ENCODE peak calls at places on chromosome 3, in seven cellular contexts. C is A549, S is testis, Q is lower leg skin, J is adrenal gland, I is uterus, G is transverse colon. A is an unnamed sample.

GRCh38 chr3:161672478-161672877 is 175.9 kb downstream of the OTOL1 start:
- DNase-seq in C (no peak), S (no peak), Q (no peak), J (no peak), I (no peak), G (no peak), A (no peak)

GRCh38 chr3:134294302-134294925 is 43.8 kb upstream of the RYK start:
- DNase-seq in C (no peak), S (no peak), Q (no peak), J (no peak), I (no peak), G (no peak), A (no peak)

GRCh38 chr3:43765417-43766030 is 74.8 kb downstream of the ABHD5 start:
- DNase-seq in C (no peak), S (no peak), Q (no peak), J (no peak), I (no peak), G (no peak), A (no peak)

GRCh38 chr3:71703796-71704195 is 21.4 kb downstream of the EIF4E3 start:
- DNase-seq in C (no peak), S (no peak), Q (no peak), J (no peak), I (no peak), G (no peak), A (no peak)

GRCh38 chr3:94596887-94597537 is 534.2 kb downstream of the NSUN3 start:
- DNase-seq in C (no peak), S (no peak), Q (no peak), J (no peak), I (no peak), G (no peak), A (no peak)

GRCh38 chr3:48966876-48967361 is 23.1 kb upstream of the P4HTM start:
- DNase-seq in C (no peak), S (peak), Q (peak), J (peak), I (no peak), G (peak), A (no peak)

GRCh38 chr3:196117809-196118208 is 35.9 kb upstream of the TFRC start:
- DNase-seq in C (no peak), S (no peak), Q (no peak), J (no peak), I (no peak), G (no peak), A (no peak)

GRCh38 chr3:129992781-129993180 is 18.3 kb downstream of the TRH start:
- DNase-seq in C (peak), S (no peak), Q (no peak), J (no peak), I (no peak), G (no peak), A (no peak)

GRCh38 chr3:107752202-107752990 is 229.6 kb downstream of the BBX start:
- DNase-seq in C (no peak), S (no peak), Q (no peak), J (no peak), I (no peak), G (no peak), A (no peak)

GRCh38 chr3:115905871-115906270 is 282.6 kb downstream of the GAP43 start:
- DNase-seq in C (no peak), S (no peak), Q (no peak), J (no peak), I (no peak), G (no peak), A (no peak)

GRCh38 chr3:71659758-71660666 is 65.2 kb downstream of the EIF4E3 start:
- DNase-seq in C (no peak), S (no peak), Q (no peak), J (no peak), I (no peak), G (no peak), A (no peak)

GRCh38 chr3:154954750-154955149 is 125.4 kb upstream of the MME start:
- DNase-seq in C (no peak), S (no peak), Q (no peak), J (no peak), I (no peak), G (no peak), A (no peak)

GRCh38 chr3:32401541-32402052 is 9.9 kb downstream of the CMTM7 start:
- DNase-seq in C (peak), S (peak), Q (peak), J (peak), I (peak), G (peak), A (peak)
- TF ChIP-seq POLR2A in C (no peak), S (no peak), Q (no peak), J (peak), I (no peak), G (peak), A (no peak)

GRCh38 chr3:150771600-150771999 is 8.6 kb upstream of the SIAH2 start:
- DNase-seq in C (no peak), S (no peak), Q (no peak), J (peak), I (no peak), G (no peak), A (no peak)

GRCh38 chr3:150775001-150775599 is 12.1 kb upstream of the SIAH2 start:
- DNase-seq in C (no peak), S (no peak), Q (no peak), J (no peak), I (no peak), G (no peak), A (no peak)

GRCh38 chr3:150773616-150774192 is 10.7 kb upstream of the SIAH2 start:
- DNase-seq in C (no peak), S (no peak), Q (no peak), J (peak), I (no peak), G (no peak), A (no peak)

GRCh38 chr3:150766742-150767141 is 3.8 kb upstream of the SIAH2 start:
- DNase-seq in C (no peak), S (no peak), Q (no peak), J (no peak), I (no peak), G (no peak), A (no peak)

GRCh38 chr3:150770662-150771061 is 7.7 kb upstream of the SIAH2 start:
- DNase-seq in C (no peak), S (no peak), Q (no peak), J (no peak), I (no peak), G (no peak), A (no peak)
- TF ChIP-seq POLR2A in C (no peak), S (no peak), Q (no peak), J (peak), I (no peak), G (no peak), A (no peak)

GRCh38 chr3:67655364-67656121 is 1.1 kb upstream of the SUCLG2 start:
- DNase-seq in C (no peak), S (peak), Q (peak), J (peak), I (peak), G (peak), A (no peak)
- TF ChIP-seq POLR2A in C (no peak), S (no peak), Q (no peak), J (no peak), I (no peak), G (peak), A (no peak)

DNA sequence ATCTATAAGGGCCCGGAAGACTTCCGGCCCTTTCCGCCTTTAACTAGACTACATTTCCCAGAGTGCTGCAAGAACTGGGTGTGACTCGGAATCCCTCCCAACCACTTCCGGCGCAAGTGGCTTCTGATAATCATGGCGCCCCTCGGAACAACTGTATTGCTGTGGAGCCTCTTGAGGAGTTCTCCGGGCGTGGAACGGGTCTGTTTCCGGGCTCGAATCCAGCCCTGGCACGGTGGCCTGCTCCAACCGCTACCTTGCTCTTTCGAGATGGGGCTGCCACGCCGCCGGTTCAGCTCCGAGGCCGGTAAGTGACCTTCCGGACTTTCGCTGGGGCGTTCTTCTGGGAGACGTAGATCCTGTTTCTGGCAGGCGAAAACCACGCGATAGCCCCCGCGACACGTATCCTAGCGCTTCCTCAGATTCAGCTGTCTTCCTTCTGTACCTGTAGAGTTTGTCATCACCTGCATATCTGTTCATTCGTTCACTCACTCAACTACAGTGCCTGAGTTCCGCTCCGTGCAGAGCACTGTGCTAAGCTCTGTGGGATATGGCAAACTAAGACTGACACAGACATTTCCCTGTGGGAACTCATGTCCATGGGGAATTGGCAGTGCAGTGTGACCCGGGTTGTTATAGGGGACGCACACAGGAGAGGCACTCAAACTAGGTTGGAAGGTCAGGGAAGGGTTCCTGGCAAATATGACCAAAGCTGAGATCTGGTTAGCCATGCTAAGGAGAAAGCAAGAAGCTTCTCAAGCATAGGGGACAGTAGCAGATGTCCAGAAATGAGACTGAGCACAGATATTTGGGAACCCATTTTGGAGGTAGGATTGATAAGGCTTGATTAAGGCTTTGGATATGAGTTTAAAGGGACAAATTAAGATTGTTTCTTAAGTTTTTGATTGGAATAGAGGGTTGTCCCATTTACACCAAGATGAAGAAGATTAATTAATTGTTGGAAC is at the start of gene MRPS22:
- DNase-seq in C (peak), S (peak), Q (peak), J (peak), I (peak), G (peak), A (peak)
- TF ChIP-seq POLR2A in C (peak), S (no peak), Q (no peak), J (peak), I (peak), G (peak), A (no peak)

DNA sequence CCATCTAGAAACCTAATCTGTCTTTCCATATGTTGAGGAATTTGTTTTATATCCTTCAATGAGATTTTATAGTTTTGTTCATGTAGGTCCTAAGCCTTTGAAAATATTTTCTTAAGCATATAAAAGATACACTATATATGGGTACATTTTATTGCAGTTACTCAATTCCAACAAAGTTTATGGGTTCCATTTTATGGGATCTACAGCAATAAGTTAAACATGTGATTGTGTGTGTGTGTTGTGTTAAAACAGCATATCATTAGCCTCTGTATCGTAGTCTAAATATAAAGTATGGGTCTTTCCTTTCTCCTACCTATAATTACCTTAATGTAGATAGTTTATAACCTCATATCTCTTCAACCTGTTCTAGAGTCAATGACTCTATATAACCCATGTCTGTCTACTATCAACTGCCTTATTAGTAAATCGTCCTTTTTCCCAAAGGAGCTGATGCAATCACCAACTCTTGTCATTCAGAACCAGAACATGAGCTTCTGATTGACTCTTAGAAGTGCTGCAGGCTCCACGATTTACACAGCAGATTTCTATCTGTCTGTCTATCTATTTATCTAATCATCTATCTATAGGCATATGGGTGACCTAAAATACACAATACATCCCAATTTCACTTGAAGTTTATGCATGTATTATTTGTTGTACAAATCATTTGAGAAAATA is 512.6 kb upstream of the CBLB start:
- DNase-seq in C (no peak), S (no peak), Q (no peak), J (no peak), I (no peak), G (no peak), A (no peak)
- TF ChIP-seq POLR2A in C (no peak), S (no peak), Q (no peak), J (no peak), I (no peak), G (no peak), A (no peak)

DNA sequence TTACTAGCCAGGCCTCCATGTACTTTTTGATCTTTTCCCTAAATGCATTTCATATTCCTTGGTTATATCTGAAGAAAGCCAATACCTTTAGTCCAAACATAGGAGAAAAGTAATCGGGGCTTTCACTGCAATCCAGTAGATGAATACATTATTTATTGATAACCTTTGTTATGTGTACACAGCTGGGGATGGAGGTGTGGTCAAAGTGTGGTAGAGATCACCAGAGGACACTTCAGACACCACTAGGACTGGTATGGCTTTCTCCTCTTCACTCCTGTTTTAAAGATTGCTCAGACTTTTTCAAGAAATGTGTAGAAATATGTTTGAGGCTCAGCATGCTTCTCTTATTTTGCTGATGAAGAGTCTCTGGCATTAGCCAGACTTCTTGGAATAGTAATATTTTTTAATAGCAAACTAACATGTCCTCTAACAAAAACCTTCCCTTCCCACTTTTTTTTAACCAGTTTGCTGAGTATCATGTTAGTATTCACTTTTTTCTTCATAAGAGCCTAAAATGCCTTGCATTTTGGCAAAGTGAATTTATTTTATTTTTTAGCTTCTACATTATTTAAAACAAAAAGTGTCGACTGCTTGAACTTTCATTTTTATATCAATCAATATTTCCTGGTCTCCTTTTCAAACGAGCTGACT is 65.6 kb upstream of the MBNL1 start:
- DNase-seq in C (no peak), S (no peak), Q (no peak), J (no peak), I (no peak), G (peak), A (no peak)
- TF ChIP-seq POLR2A in C (no peak), S (no peak), Q (no peak), J (no peak), I (no peak), G (no peak), A (no peak)

GRCh38 chr3:14404396-14405119 is 2.2 kb downstream of the SLC6A6 start:
- DNase-seq in C (no peak), S (no peak), Q (no peak), J (peak), I (no peak), G (no peak), A (no peak)

GRCh38 chr3:14401692-14402303 is 608 bp upstream of the SLC6A6 start:
- DNase-seq in C (no peak), S (no peak), Q (no peak), J (no peak), I (no peak), G (no peak), A (no peak)

GRCh38 chr3:14402304-14402811 is at the start of gene SLC6A6:
- DNase-seq in C (peak), S (peak), Q (peak), J (peak), I (peak), G (peak), A (peak)

GRCh38 chr3:14405120-14405885 is 2.9 kb downstream of the SLC6A6 start:
- DNase-seq in C (no peak), S (no peak), Q (no peak), J (no peak), I (peak), G (no peak), A (no peak)

DNA sequence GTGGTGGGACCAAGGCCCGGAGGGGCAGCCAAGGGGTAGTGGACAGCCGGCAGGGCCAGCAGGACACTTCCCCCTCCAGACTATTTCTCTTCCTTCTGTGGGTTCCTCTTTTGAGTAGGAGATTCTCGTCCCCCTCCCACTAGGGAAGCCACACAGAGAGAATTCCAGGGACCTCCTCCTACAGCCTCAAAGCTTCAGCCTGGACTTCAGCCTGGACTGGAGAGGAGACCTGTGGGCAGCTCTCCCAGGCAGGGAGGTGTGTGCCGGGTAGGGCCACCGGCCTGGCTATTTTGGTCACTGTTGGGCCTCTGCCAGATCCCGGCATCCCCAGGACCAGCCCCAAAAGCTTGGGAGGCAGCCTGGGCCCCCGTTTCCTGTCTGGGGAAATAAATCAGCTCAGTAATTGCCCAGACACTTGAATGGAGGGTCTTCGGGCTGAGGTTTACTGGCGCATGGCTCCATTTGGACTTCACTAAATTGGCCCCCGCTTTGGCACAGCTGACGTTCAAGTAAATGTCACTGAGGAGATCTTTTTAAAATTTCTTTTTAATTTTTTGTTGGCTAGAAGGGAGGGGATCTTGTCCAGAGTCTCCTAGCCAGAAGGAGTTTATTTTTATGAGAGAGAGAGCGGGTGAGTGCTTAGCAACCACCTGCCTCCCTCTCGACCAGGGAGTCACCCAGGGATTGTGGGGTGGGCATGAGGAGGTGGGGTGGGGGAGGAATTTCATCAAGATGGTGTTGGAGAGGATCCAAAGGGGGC is 1.4 kb downstream of the SLC6A6 start:
- DNase-seq in C (no peak), S (peak), Q (no peak), J (peak), I (peak), G (peak), A (no peak)
- TF ChIP-seq POLR2A in C (peak), S (no peak), Q (no peak), J (peak), I (no peak), G (no peak), A (peak)

GRCh38 chr3:16474920-16475319 is 38.6 kb downstream of the RFTN1 start:
- DNase-seq in C (no peak), S (no peak), Q (no peak), J (no peak), I (no peak), G (no peak), A (no peak)

GRCh38 chr3:16471897-16472296 is 41.6 kb downstream of the RFTN1 start:
- DNase-seq in C (no peak), S (no peak), Q (no peak), J (no peak), I (no peak), G (no peak), A (no peak)

GRCh38 chr3:16474304-16474703 is 39.2 kb downstream of the RFTN1 start:
- DNase-seq in C (no peak), S (no peak), Q (no peak), J (no peak), I (no peak), G (no peak), A (no peak)

GRCh38 chr3:16470590-16470989 is 42.9 kb downstream of the RFTN1 start:
- DNase-seq in C (no peak), S (no peak), Q (no peak), J (no peak), I (no peak), G (no peak), A (no peak)

GRCh38 chr3:16472593-16472992 is 40.9 kb downstream of the RFTN1 start:
- DNase-seq in C (no peak), S (no peak), Q (no peak), J (no peak), I (no peak), G (no peak), A (no peak)
- TF ChIP-seq POLR2A in C (no peak), S (no peak), Q (no peak), J (no peak), I (no peak), G (no peak), A (no peak)